ENCODE peak calls at places on chromosomes 12 and 14, in four cellular contexts. K is CD8-positive, alpha-beta memory T cell; G is PC-9; Y is A549. M is an unnamed sample.

GRCh38 chr14:23284654-23285529 is 1.0 kb downstream of the HOMEZ start:
- DNase-seq in K (no peak), G (no peak), Y (no peak), M (no peak)

GRCh38 chr12:16884056-16884455 is 278.1 kb upstream of the LMO3 start:
- DNase-seq in K (no peak), G (no peak), Y (no peak), M (no peak)

GRCh38 chr12:55829967-55830600 is 697 bp upstream of the DNAJC14 start:
- DNase-seq in K (peak; percentile 8), G (no peak), Y (peak; percentile 28), M (no peak)

GRCh38 chr12:113239811-113240331 is 18.6 kb downstream of the TPCN1 start:
- DNase-seq in K (no peak), G (no peak), Y (no peak), M (peak; percentile 67)

GRCh38 chr14:55327179-55327578 is 56.0 kb downstream of the FBXO34 start:
- DNase-seq in K (no peak), G (no peak), Y (no peak), M (no peak)

GRCh38 chr12:20657496-20657895 is 37.6 kb upstream of the SLCO1C1 start:
- DNase-seq in K (no peak), G (no peak), Y (no peak), M (no peak)

GRCh38 chr12:129765719-129766118 is 138.1 kb downstream of the TMEM132D start:
- DNase-seq in K (no peak), G (no peak), Y (no peak), M (no peak)

GRCh38 chr12:49556391-49557186 is 11.4 kb downstream of the MCRS1 start:
- DNase-seq in K (no peak), G (no peak), Y (no peak), M (no peak)

GRCh38 chr14:84976805-84977204 is 553.1 kb upstream of the FLRT2 start:
- DNase-seq in K (no peak), G (no peak), Y (no peak), M (no peak)

GRCh38 chr12:120110550-120111501 is 5.7 kb downstream of the RAB35 start:
- DNase-seq in K (peak; percentile 53), G (no peak), Y (no peak), M (no peak)

GRCh38 chr12:76643438-76643837 is 83.9 kb upstream of the OSBPL8 start:
- DNase-seq in K (no peak), G (no peak), Y (no peak), M (no peak)

GRCh38 chr12:38544357-38545066 is 227.9 kb downstream of the ALG10B start:
- DNase-seq in K (no peak), G (no peak), Y (no peak), M (no peak)

GRCh38 chr14:40074169-40074568 is 641.9 kb upstream of the FBXO33 start:
- DNase-seq in K (no peak), G (no peak), Y (no peak), M (no peak)

GRCh38 chr12:123250471-123251383 is 17.5 kb downstream of the MTRFR start:
- DNase-seq in K (no peak), G (peak; percentile 94), Y (peak; percentile 71), M (no peak)

GRCh38 chr12:68169213-68169889 is 9.8 kb upstream of the IFNG start:
- DNase-seq in K (no peak), G (no peak), Y (no peak), M (no peak)

GRCh38 chr14:20477211-20477876 is 8.1 kb downstream of the PNP start:
- DNase-seq in K (peak; percentile 51), G (no peak), Y (no peak), M (no peak)

GRCh38 chr12:57238854-57239554 is 9.5 kb downstream of the SHMT2 start:
- DNase-seq in K (peak; percentile 80), G (peak; percentile 48), Y (peak; percentile 88), M (peak; percentile 92)

GRCh38 chr14:90999299-90999698 is 61.1 kb downstream of the RPS6KA5 start:
- DNase-seq in K (no peak), G (no peak), Y (no peak), M (no peak)

GRCh38 chr14:70708717-70709570 is 67.2 kb downstream of the TTC9 start:
- DNase-seq in K (no peak), G (no peak), Y (no peak), M (no peak)

GRCh38 chr12:72063073-72063472 is 124.4 kb downstream of the TPH2 start:
- DNase-seq in K (no peak), G (no peak), Y (no peak), M (no peak)

GRCh38 chr12:98644433-98644711 is 216 bp downstream of the IKBIP start:
- DNase-seq in K (no peak), G (no peak), Y (no peak), M (peak; percentile 88)

GRCh38 chr12:67578976-67579661 is 69.4 kb upstream of the DYRK2 start:
- DNase-seq in K (peak; percentile 56), G (no peak), Y (no peak), M (no peak)

GRCh38 chr14:74921987-74922751 is 891 bp downstream of the RPS6KL1 start:
- DNase-seq in K (no peak), G (no peak), Y (no peak), M (no peak)

GRCh38 chr12:124392991-124393790 is 98.3 kb downstream of the RFLNA start:
- DNase-seq in K (no peak), G (peak; percentile 90), Y (no peak), M (peak; percentile 83)

GRCh38 chr14:92914087-92914656 is 8.8 kb upstream of the CHGA start:
- DNase-seq in K (no peak), G (no peak), Y (no peak), M (no peak)

GRCh38 chr14:76956253-76957090 is 72.0 kb downstream of the IRF2BPL start:
- DNase-seq in K (peak; percentile 87), G (peak; percentile 92), Y (peak; percentile 66), M (peak; percentile 96)
- H3K4me3 ChIP-seq in K (peak overlapping the region; percentile 50), G (peak overlapping the region; percentile 48), Y (peak overlapping the region; percentile 30), M (peak overlapping the region; percentile 12)

GRCh38 chr14:102233081-102233480 is 71.9 kb downstream of the MOK start:
- DNase-seq in K (no peak), G (no peak), Y (no peak), M (no peak)
- H3K4me1 ChIP-seq in K (no peaks in the 10 kb centered on the region), G (peaks cover 4% of the 10 kb centered on the region), Y (peaks cover 10% of the 10 kb centered on the region), M (no peaks in the 10 kb centered on the region)

GRCh38 chr12:47750229-47750798 is 8.4 kb downstream of the RAPGEF3 start:
- DNase-seq in K (no peak), G (no peak), Y (no peak), M (no peak)
- H3K27ac ChIP-seq in K (no peak overlapping the region), G (no peak overlapping the region), Y (no peak overlapping the region), M (no peak overlapping the region)

GRCh38 chr14:80213602-80214001 is 2.3 kb upstream of the DIO2 start:
- DNase-seq in K (no peak), G (no peak), Y (peak; percentile 40), M (no peak)

GRCh38 chr14:80215081-80215480 is 3.8 kb upstream of the DIO2 start:
- DNase-seq in K (no peak), G (no peak), Y (no peak), M (no peak)

GRCh38 chr14:80208426-80208950 is 2.8 kb downstream of the DIO2 start:
- DNase-seq in K (no peak), G (no peak), Y (no peak), M (no peak)

GRCh38 chr14:80212025-80212402 is 710 bp upstream of the DIO2 start:
- DNase-seq in K (no peak), G (no peak), Y (peak; percentile 54), M (peak; percentile 84)

DNA sequence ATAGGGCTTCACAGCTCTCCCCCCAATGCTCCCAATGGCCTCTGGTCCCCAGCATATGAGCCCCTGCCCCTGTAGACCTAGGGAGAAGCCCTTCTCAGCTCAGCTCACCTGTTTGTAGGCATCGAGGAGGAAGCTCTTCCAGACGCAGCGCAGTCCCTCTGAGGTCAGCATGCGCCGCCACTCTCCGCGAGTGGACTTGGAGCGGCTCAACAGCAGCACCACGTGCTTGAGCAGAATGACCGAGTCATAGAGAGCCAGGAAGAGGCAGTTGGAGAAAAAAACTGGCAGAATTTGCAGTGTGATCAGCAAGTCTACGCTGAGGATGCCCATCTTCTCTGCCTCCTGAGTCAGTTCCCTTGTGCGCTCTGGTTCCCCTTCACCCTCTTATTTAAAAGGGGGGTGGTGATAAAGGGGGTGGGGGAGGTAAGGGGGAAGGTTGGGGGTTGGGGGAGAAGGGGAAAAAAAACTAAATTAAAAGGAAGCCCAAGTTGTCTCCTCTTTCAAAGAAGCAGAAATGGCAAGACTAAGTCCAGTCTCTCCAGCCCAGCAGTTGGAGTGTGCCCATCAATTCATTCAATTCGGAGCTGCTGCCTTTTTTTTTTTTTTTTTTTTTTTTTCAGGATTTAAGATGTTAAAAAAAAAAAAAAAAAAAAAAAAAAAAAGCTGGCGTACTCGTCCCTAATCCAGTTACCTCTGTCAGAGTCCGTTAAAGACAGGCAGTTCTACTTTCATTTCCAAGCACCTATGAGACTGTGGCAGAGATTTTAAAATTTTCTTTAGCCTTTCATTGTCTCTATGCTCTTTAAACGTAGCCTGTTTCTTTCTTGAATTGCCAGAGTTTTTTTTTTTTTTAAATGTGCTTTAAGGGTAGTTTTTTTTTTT is at the start of gene DIO2:
- DNase-seq in K (no peak), G (no peak), Y (no peak), M (no peak)
- H3K4me3 ChIP-seq in K (no peak within 1 kb of the TSS), G (no peak within 1 kb of the TSS), Y (peak within 1 kb of the TSS; percentile 46), M (peak within 1 kb of the TSS; percentile 34)

DNA sequence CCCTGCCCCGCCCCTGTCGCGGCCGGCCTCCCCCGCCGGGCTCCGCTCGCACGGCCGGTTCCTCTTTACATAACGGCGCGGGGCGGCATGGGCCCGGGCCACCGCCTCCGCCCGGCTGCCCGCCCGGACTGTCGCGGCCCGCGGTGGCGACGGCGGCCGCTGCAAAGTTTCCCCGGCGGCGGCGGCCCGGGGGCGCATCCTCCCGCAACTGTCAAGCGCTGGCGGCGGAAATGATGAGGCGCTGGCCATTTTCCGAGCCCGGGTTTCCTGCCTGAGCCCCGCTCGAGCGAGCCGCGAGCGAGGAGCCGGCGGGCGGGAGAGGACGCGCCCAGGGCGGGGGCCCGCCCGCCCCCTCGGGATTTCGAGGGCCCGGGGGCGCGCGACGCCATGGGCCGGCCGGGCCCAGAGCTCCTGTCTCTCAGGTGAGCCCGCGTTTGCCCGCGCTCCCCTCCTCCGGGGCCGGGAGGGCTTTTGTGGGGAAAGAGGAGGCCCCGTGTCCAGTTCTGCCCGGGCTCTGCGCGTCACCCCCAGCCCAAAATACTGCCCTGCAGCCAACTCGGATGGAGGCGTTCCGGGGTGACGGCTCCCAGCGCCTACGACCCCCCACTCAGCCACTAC is at the start of gene SH2B3:
- DNase-seq in K (peak; percentile 88), G (no peak), Y (peak; percentile 62), M (peak; percentile 70)
- H3K4me1 ChIP-seq in K (peaks cover 68% of the 10 kb centered on the region), G (peaks cover 55% of the 10 kb centered on the region), Y (peaks cover 32% of the 10 kb centered on the region), M (peaks cover 55% of the 10 kb centered on the region)

GRCh38 chr12:118032188-118032587 is 15.7 kb downstream of the RFC5 start:
- DNase-seq in K (no peak), G (no peak), Y (no peak), M (no peak)
- H3K27ac ChIP-seq in K (no peak overlapping the region), G (no peak overlapping the region), Y (no peak overlapping the region), M (no peak overlapping the region)

M was measured in SJSA1.